ENCODE peak calls at places on chromosomes 3 and 15, in ten cellular contexts. C is transverse colon, W is progenitor cell of endocrine pancreas, S is omental fat pad, Z is RWPE1, V is neural crest cell, O is AG09309, G is dorsolateral prefrontal cortex, H is AG10803, D is AG04450. T is an unnamed sample.

GRCh38 chr15:81744364-81744763 is 301.5 kb downstream of the MEX3B start:
- DNase-seq in H (no peak), C (no peak), S (no peak), G (no peak), Z (no peak), V (no peak), W (no peak), O (no peak), D (no peak), T (no peak)

GRCh38 chr3:175741951-175742350 is 882.8 kb downstream of the NAALADL2 start:
- DNase-seq in Z (no peak), V (no peak), O (no peak), W (no peak), D (peak; percentile 3), H (peak; percentile 5), G (no peak), S (no peak), C (no peak), T (peak; percentile 28)

GRCh38 chr3:138300657-138301056 is 29.0 kb downstream of the NME9 start:
- DNase-seq in V (no peak), Z (no peak), H (no peak), D (no peak), W (no peak), G (peak; percentile 44), C (no peak), S (no peak), O (no peak), T (no peak)

GRCh38 chr3:193731656-193732055 is 138.6 kb downstream of the OPA1 start:
- DNase-seq in Z (no peak), V (no peak), H (no peak), D (no peak), O (no peak), G (no peak), S (no peak), W (no peak), C (no peak), T (no peak)

GRCh38 chr15:70210076-70210475 is 112.4 kb upstream of the TLE3 start:
- DNase-seq in S (no peak), V (no peak), Z (no peak), D (no peak), W (no peak), H (no peak), C (no peak), O (no peak), G (no peak), T (no peak)

GRCh38 chr15:59703979-59704796 is 15.1 kb upstream of the BNIP2 start:
- DNase-seq in O (no peak), V (no peak), S (no peak), D (no peak), H (no peak), Z (no peak), G (no peak), W (no peak), C (no peak), T (no peak)

GRCh38 chr3:11235385-11235784 is 36.8 kb upstream of the ATG7 start:
- DNase-seq in V (no peak), H (no peak), G (no peak), C (no peak), O (no peak), W (no peak), Z (no peak), D (no peak), S (no peak), T (no peak)

GRCh38 chr3:170642882-170643601 is 57.2 kb upstream of the SLC7A14 start:
- DNase-seq in W (no peak), V (no peak), S (no peak), Z (no peak), C (no peak), O (no peak), G (peak; percentile 85), H (no peak), D (no peak), T (no peak)

GRCh38 chr3:55485208-55485791 is 1.8 kb downstream of the WNT5A start:
- DNase-seq in Z (no peak), H (peak; percentile 86), S (no peak), D (no peak), C (peak; percentile 82), V (peak; percentile 80), O (no peak), G (peak; percentile 79), W (peak; percentile 69), T (peak; percentile 70)

GRCh38 chr15:78048410-78048946 is 29.0 kb downstream of the TBC1D2B start:
- DNase-seq in V (no peak), Z (no peak), H (no peak), O (no peak), G (no peak), C (no peak), S (no peak), D (no peak), W (no peak), T (no peak)

GRCh38 chr15:71097890-71098289 is 17.4 kb upstream of the THSD4 start:
- DNase-seq in W (no peak), D (no peak), H (no peak), S (no peak), G (no peak), C (no peak), Z (no peak), V (no peak), O (no peak), T (no peak)

DNA sequence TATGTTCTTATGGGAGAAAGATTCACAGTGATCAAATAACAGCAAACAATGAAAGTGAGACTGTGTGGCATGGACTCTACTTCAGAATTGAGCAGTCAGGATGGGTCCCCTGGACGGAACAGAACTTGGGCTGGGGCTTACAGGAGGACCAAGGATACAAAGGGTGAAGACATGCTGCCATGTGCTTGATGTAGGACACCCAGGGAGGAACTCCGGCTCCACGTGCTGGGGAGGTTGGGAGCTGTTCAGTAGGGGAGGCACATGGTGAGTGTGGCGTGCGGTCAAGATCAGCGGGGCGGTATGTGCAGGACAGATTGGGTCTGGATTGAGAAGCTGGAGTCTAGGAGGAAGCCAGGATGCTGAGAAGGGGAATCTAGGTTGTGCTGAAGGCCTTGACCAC is 32.6 kb downstream of the PPCDC start:
- DNase-seq in V (no peak), Z (no peak), C (peak; percentile 5), S (no peak), H (no peak), W (no peak), O (no peak), G (no peak), D (no peak), T (no peak)
- TF ChIP-seq CTCF in V (no peak), Z (no peak), C (no peak), S (no peak), H (no peak), W (no peak), O (no peak), G (no peak), D (no peak), T (no peak)

GRCh38 chr3:64792458-64792857 is 104.7 kb upstream of the ADAMTS9 start:
- DNase-seq in C (no peak), S (no peak), Z (no peak), G (no peak), H (no peak), W (no peak), V (no peak), D (no peak), O (no peak), T (no peak)
- TF ChIP-seq CTCF in C (no peak), S (no peak), Z (no peak), G (no peak), H (no peak), W (no peak), V (no peak), D (no peak), O (no peak), T (no peak)

DNA sequence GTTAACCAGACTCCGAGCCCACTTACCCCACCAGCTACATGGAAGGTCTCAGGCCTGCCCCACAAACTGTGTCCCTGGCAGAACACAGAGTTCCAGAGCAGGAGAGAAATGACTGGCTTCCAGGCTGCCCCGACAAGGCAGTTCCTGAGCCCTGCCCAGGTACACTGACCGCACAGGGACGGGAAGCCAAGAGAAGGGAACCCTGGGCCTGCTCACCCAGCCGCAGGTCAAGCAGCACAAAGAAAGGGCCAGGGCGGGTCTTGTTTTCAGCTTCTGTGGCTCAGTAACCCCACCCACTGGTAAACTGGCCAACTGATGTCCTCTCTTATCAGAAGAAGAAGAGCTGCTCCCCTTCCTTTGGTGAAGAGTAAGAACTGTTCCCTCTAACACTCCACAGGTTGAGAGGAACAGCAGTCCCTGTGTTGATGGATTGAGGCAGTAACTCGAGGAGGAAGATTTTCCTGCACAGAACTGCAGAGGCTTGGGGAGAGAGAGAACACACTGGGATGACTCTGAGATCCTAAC is 68.4 kb downstream of the CRTC3 start:
- DNase-seq in C (peak; percentile 79), W (no peak), Z (no peak), D (no peak), H (peak; percentile 6), G (no peak), V (no peak), O (no peak), S (no peak), T (peak; percentile 8)
- TF ChIP-seq CTCF in C (peak; percentile 21), W (no peak), Z (no peak), D (no peak), H (no peak), G (peak; percentile 64), V (no peak), O (no peak), S (no peak), T (no peak)

DNA sequence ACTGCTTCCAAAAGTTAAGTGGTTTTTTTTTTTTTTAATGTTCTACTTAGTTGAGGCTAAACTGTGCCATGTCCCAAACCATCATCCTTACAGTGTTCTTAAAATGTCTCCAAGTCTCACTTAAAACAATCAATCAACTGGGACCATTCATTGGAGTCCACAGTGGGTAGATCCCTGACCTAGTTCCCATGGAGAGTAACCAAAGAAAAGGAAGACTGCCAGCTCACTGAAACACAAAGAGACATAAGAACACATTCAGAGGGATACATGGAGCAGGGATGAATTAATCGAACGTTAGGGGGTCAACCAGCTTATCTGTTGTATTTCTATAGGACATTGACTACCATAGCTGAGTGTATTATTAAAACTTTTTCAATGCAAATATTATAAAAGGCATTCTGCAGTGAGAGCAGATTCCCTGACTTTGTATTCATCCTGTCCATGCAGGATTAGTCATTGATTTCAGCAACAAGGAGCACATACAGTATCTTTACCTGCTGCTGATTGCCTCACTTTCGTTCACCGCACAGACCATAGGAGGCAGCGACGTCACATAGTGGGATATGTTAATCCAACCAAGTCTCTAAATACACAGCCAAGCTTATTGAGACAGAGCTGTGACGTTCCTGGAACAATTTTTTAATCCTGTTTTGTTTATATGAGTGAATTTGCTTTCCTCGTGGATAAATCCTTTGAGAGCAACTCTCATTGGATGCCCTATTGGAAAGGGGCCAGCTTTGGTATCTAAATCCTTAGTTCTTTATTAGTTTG is 365.0 kb upstream of the RBMS3 start:
- DNase-seq in S (no peak), C (peak; percentile 10), G (no peak), W (no peak), O (peak; percentile 23), H (peak; percentile 39), D (peak; percentile 61), V (no peak), Z (peak; percentile 17), T (peak; percentile 46)
- TF ChIP-seq CTCF in S (no peak), C (no peak), G (no peak), W (peak; percentile 40), O (peak; percentile 22), H (peak; percentile 28), D (peak; percentile 36), V (peak; percentile 30), Z (no peak), T (no peak)